ENCODE peak calls at places on chromosomes 1 and 21, in eight cellular contexts. U is neural progenitor cell, F is Panc1, P is mammary epithelial cell, S is AG09319, V is cardiac muscle cell, D is prostate gland, A is endothelial cell. X is an unnamed sample.

GRCh38 chr1:216168481-216169005 is 254.7 kb downstream of the USH2A start:
- DNase-seq in V (no peak), A (no peak), P (no peak), U (no peak), D (no peak), S (no peak), F (no peak), X (no peak)

GRCh38 chr1:202288177-202288576 is 53.6 kb downstream of the UBE2T start:
- DNase-seq in A (no peak), F (no peak), U (no peak), V (no peak), P (no peak), D (no peak), S (no peak), X (no peak)

GRCh38 chr21:20086508-20086907 is 911.7 kb upstream of the NCAM2 start:
- DNase-seq in S (no peak), U (no peak), V (no peak), F (no peak), A (no peak), D (no peak), P (no peak), X (no peak)

GRCh38 chr1:62311473-62311943 is 7.7 kb downstream of the KANK4 start:
- DNase-seq in S (no peak), V (no peak), F (no peak), D (no peak), U (peak), P (no peak), A (no peak), X (peak)

GRCh38 chr1:16677552-16678423 is 11.0 kb upstream of the RNU1-3 start:
- DNase-seq in F (peak), D (no peak), S (peak), U (peak), A (peak), P (peak), V (peak), X (no peak)

GRCh38 chr1:192877283-192877886 is 68.5 kb downstream of the RGS2 start:
- DNase-seq in A (no peak), D (no peak), P (peak), S (no peak), V (peak), U (no peak), F (no peak), X (no peak)

GRCh38 chr1:17878837-17879236 is 123.7 kb downstream of the ACTL8 start:
- DNase-seq in A (no peak), F (no peak), U (no peak), P (peak), V (peak), S (no peak), D (no peak), X (no peak)

GRCh38 chr1:238985312-238985711 is 401.1 kb upstream of the CHRM3 start:
- DNase-seq in V (no peak), S (no peak), U (no peak), P (peak), F (no peak), A (no peak), D (no peak), X (no peak)

GRCh38 chr1:161743231-161743630 is 6.4 kb upstream of the DUSP12 start:
- DNase-seq in P (no peak), U (no peak), D (no peak), F (no peak), V (peak), S (no peak), A (no peak), X (no peak)

GRCh38 chr1:9615316-9616063 is 26.8 kb downstream of the TMEM201 start:
- DNase-seq in U (peak), F (peak), A (peak), V (peak), D (no peak), P (peak), S (no peak), X (no peak)

GRCh38 chr1:31412205-31412604 is 808 bp upstream of the SERINC2 start:
- DNase-seq in U (no peak), F (no peak), D (no peak), A (no peak), V (no peak), S (no peak), P (no peak), X (no peak)

GRCh38 chr1:61842863-61843514 is 100.7 kb downstream of the PATJ start:
- DNase-seq in U (peak), V (peak), S (no peak), A (peak), F (no peak), P (peak), D (peak), X (no peak)

GRCh38 chr1:115166531-115167091 is 77.3 kb upstream of the TSPAN2 start:
- DNase-seq in V (peak), D (no peak), P (peak), F (no peak), S (no peak), A (no peak), U (no peak), X (no peak)

GRCh38 chr1:244839656-244840055 is 4.2 kb downstream of the COX20 start:
- DNase-seq in V (no peak), U (no peak), P (no peak), D (no peak), F (no peak), A (no peak), S (no peak), X (no peak)

GRCh38 chr21:15549671-15550070 is 180.1 kb upstream of the USP25 start:
- DNase-seq in D (no peak), S (no peak), U (no peak), V (peak), F (no peak), P (no peak), A (no peak), X (no peak)

GRCh38 chr1:94739521-94740061 is 80.6 kb upstream of the SLC44A3 start:
- DNase-seq in V (peak), U (no peak), P (peak), D (no peak), A (no peak), F (no peak), S (no peak), X (no peak)

GRCh38 chr1:167469280-167469965 is 48.9 kb downstream of the CD247 start:
- DNase-seq in P (no peak), F (no peak), A (no peak), U (no peak), S (no peak), D (no peak), V (no peak), X (no peak)

GRCh38 chr1:188615321-188615720 is 1786.6 kb downstream of the PLA2G4A start:
- DNase-seq in A (no peak), U (no peak), S (no peak), P (no peak), D (no peak), V (no peak), F (no peak), X (no peak)

GRCh38 chr1:234188454-234188792 is 184.8 kb upstream of the COA6 start:
- DNase-seq in F (no peak), U (peak), A (peak), V (no peak), P (peak), D (no peak), S (no peak), X (no peak)

GRCh38 chr21:25953659-25954058 is 216.9 kb downstream of the APP start:
- DNase-seq in V (no peak), S (no peak), A (no peak), F (no peak), D (no peak), P (no peak), U (no peak), X (no peak)

GRCh38 chr21:45074818-45075605 is 632 bp downstream of the ADARB1 start:
- DNase-seq in D (no peak), P (peak), A (peak), F (no peak), S (no peak), U (peak), V (peak), X (no peak)

GRCh38 chr1:207823880-207824566 is 72.2 kb downstream of the CD46 start:
- DNase-seq in P (peak), D (peak), A (peak), F (no peak), S (peak), V (peak), U (peak), X (no peak)

GRCh38 chr1:153742411-153743142 is 14.7 kb downstream of the INTS3 start:
- DNase-seq in A (no peak), D (no peak), V (peak), F (no peak), P (no peak), S (no peak), U (no peak), X (no peak)

GRCh38 chr1:196034080-196034706 is 574.0 kb downstream of the KCNT2 start:
- DNase-seq in A (no peak), S (no peak), P (no peak), V (no peak), F (no peak), U (peak), D (no peak), X (no peak)

GRCh38 chr1:209567788-209568187 is 15.7 kb upstream of the CAMK1G start:
- DNase-seq in U (no peak), S (no peak), P (peak), A (no peak), D (no peak), F (no peak), V (peak), X (no peak)

GRCh38 chr1:173353346-173353745 is 123.8 kb upstream of the PRDX6 start:
- DNase-seq in F (no peak), S (no peak), A (no peak), V (peak), D (no peak), U (no peak), P (no peak), X (no peak)

GRCh38 chr1:2494323-2494693 is 18.2 kb downstream of the PLCH2 start:
- DNase-seq in V (peak), U (no peak), D (peak), F (peak), S (no peak), P (peak), A (no peak), X (no peak)

GRCh38 chr1:82226198-82226505 is 425.4 kb downstream of the ADGRL2 start:
- DNase-seq in U (no peak), S (no peak), F (no peak), P (peak), D (peak), V (peak), A (no peak), X (no peak)

GRCh38 chr1:218350909-218351616 is 5.9 kb downstream of the TGFB2 start:
- DNase-seq in V (peak), S (no peak), U (no peak), F (no peak), D (no peak), A (no peak), P (peak), X (no peak)

GRCh38 chr1:46575778-46576177 is 24.3 kb upstream of the KNCN start:
- DNase-seq in V (no peak), F (no peak), A (no peak), S (no peak), D (no peak), U (peak), P (no peak), X (no peak)

GRCh38 chr1:6832789-6833188 is 47.5 kb downstream of the CAMTA1 start:
- DNase-seq in P (no peak), F (no peak), D (no peak), S (no peak), A (no peak), V (no peak), U (no peak), X (no peak)

GRCh38 chr1:6393400-6394187 is at the start of gene ACOT7:
- DNase-seq in F (no peak), V (peak), P (peak), D (peak), A (peak), S (peak), U (peak), X (peak)

GRCh38 chr1:78303620-78304019 is 187.2 kb upstream of the PTGFR start:
- DNase-seq in F (no peak), A (no peak), S (peak), P (peak), U (no peak), D (no peak), V (peak), X (no peak)

GRCh38 chr1:113783254-113784103 is 24.2 kb upstream of the PHTF1 start:
- DNase-seq in U (no peak), P (peak), D (no peak), S (no peak), A (no peak), V (peak), F (no peak), X (no peak)

GRCh38 chr1:89822999-89823628 is 2.3 kb downstream of the LRRC8D start:
- DNase-seq in U (no peak), A (no peak), P (no peak), D (no peak), V (peak), S (peak), F (no peak), X (no peak)

GRCh38 chr1:89820423-89821321 is at the start of gene LRRC8D:
- DNase-seq in F (no peak), U (peak), S (peak), V (peak), D (peak), A (peak), P (peak), X (peak)

GRCh38 chr1:89822109-89822962 is 1.5 kb downstream of the LRRC8D start:
- DNase-seq in S (no peak), A (no peak), U (peak), D (no peak), V (no peak), P (no peak), F (no peak), X (no peak)

GRCh38 chr1:89823679-89824292 is 3.0 kb downstream of the LRRC8D start:
- DNase-seq in A (no peak), D (no peak), V (peak), F (no peak), P (no peak), U (no peak), S (no peak), X (no peak)

DNA sequence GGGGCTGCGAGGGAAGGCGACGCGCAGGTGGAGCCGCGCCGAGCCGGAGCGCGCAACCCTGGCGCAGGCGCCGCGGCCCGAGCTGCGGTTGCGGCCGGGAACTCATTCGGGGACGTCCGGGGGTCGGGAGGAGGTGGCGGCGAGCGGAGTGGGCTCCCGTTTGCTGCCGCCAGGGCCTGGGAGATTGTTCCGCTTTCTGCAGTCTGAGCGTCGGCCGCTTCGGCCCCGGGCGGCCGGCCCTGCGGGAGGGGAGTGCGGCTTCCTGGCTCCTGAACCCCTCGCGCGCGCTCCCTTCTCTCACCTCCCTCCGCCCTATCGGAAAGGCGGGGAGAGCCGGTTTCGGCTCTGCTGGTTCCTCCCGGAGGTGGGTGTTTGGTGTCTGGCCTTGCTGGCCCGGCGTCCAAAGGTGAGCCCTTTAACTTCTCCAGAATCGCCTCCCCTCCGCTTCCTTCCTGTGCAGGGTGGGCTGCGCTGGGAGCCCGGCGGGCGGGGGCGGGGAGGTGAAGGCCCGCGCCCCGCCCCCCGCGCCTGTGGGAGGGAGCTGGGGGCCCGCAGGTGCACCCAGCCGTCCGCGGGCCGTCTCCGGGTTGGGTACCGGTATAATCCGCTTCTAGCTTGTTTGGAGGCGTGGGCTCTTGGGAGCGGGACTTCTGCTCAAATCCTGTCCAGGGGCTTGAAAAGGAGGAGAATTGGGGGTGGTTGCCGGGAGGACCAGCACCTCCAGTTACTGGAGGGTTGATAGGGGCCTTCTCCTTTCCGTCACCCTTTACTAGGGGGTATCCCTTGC is 683 bp downstream of the LRRC8D start:
- DNase-seq in V (peak), S (no peak), U (peak), F (no peak), D (peak), A (peak), P (peak), X (no peak)
- TF ChIP-seq CTCF in V (no peak), S (no peak), U (peak), F (no peak), D (no peak), A (no peak), P (no peak), X (no peak)

GRCh38 chr1:63622847-63623566 is 29.8 kb downstream of the PGM1 start:
- DNase-seq in F (no peak), P (no peak), A (no peak), D (no peak), S (no peak), U (peak), V (no peak), X (no peak)

GRCh38 chr1:63626222-63626621 is 33.0 kb downstream of the PGM1 start:
- DNase-seq in P (no peak), F (no peak), U (no peak), A (no peak), S (no peak), D (no peak), V (peak), X (no peak)

GRCh38 chr1:63621698-63622097 is 28.5 kb downstream of the PGM1 start:
- DNase-seq in D (peak), P (no peak), A (no peak), V (peak), S (no peak), U (no peak), F (no peak), X (no peak)

GRCh38 chr1:63623952-63624351 is 30.7 kb downstream of the PGM1 start:
- DNase-seq in U (peak), V (no peak), A (no peak), P (no peak), D (no peak), S (no peak), F (no peak), X (no peak)

DNA sequence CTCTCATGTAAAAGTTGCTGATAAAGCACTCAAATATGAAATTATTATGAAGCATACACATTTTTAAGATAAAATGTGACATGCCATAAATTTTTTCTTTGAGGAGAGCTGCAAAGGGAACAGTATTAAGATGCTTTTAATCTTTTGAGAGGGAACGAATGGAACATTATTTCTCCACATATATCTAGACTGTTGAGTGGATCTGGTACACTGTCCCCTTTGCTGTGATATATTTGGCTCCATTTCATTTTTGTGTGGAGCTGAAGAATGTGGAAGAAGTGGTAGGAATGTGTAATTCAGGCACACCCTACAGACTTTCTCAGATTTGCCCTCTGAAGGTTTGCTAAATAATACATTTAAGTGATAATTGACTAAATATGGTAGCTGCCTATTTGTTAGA is 31.7 kb downstream of the PGM1 start:
- DNase-seq in U (no peak), V (peak), A (no peak), D (no peak), F (no peak), P (no peak), S (no peak), X (no peak)
- TF ChIP-seq CTCF in U (no peak), V (peak), A (no peak), D (no peak), F (no peak), P (peak), S (peak), X (no peak)

DNA sequence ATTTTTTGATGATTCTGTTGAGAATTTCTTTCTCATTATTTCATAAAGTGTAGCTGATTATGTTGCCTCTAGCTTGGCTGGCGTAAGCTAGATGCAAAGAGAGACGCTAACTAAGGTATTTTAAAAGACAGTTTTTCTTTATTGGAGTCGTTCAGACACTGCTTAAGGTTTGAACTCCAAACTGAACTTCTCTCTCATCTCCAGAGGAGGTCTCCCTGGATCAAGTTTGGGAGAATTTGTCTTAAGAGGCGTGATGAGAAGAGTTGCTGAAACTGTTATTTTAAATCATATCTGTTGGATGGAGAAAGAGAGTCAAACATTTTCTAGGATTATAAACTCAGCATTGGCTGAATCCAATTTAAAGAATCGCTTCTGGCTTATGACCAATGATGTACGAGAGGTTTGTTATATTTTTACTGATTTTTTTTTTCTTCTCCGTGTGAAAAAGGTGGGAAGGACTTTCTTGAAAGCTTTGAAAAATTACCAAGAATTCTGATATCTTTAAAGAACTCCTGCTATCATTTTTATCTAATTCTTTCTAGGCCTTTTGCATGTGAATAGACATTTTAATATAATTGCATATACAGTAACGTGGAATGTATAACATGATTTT is 34.0 kb downstream of the MAP3K7CL start:
- DNase-seq in F (no peak), D (no peak), V (peak), P (peak), A (no peak), U (peak), S (peak), X (peak)
- TF ChIP-seq CTCF in F (peak), D (peak), V (peak), P (peak), A (no peak), U (peak), S (peak), X (peak)

GRCh38 chr1:84944767-84945486 is 51.9 kb upstream of the LPAR3 start:
- DNase-seq in D (peak), V (peak), S (peak), F (peak), P (peak), U (peak), A (peak), X (no peak)
- TF ChIP-seq CTCF in D (peak), V (peak), S (peak), F (peak), P (peak), U (peak), A (peak), X (peak)

GRCh38 chr1:156090822-156091188 is 8.5 kb upstream of the MEX3A start:
- DNase-seq in A (peak), D (peak), F (no peak), V (peak), S (no peak), P (peak), U (peak), X (peak)
- TF ChIP-seq CTCF in A (peak), D (peak), F (peak), V (peak), S (peak), P (peak), U (peak), X (peak)

GRCh38 chr1:110209715-110210603 is at the start of gene KCNC4:
- DNase-seq in S (peak), P (peak), D (peak), A (peak), V (peak), F (no peak), U (peak), X (peak)
- TF ChIP-seq CTCF in S (no peak), P (no peak), D (no peak), A (peak), V (no peak), F (no peak), U (no peak), X (no peak)

GRCh38 chr1:109075531-109076490 is at the start of gene TAF13:
- DNase-seq in A (peak), S (peak), U (peak), F (peak), D (peak), V (peak), P (peak), X (peak)
- TF ChIP-seq CTCF in A (no peak), S (peak), U (peak), F (no peak), D (peak), V (peak), P (no peak), X (no peak)

GRCh38 chr1:204079608-204079999 is 6.7 kb downstream of the SOX13 start:
- DNase-seq in A (no peak), V (no peak), P (no peak), U (no peak), S (no peak), F (no peak), D (no peak), X (no peak)

GRCh38 chr1:204081791-204082513 is 9.0 kb downstream of the SOX13 start:
- DNase-seq in A (no peak), S (no peak), P (no peak), F (no peak), V (no peak), D (no peak), U (no peak), X (no peak)

GRCh38 chr1:204081156-204081790 is 8.4 kb downstream of the SOX13 start:
- DNase-seq in A (no peak), P (no peak), D (no peak), S (no peak), U (no peak), V (no peak), F (no peak), X (no peak)

GRCh38 chr1:204077979-204078696 is 5.2 kb downstream of the SOX13 start:
- DNase-seq in S (no peak), V (peak), A (peak), F (no peak), U (peak), P (peak), D (peak), X (no peak)

GRCh38 chr1:204080163-204080903 is 7.4 kb downstream of the SOX13 start:
- DNase-seq in F (no peak), A (no peak), U (peak), S (no peak), P (peak), D (peak), V (peak), X (peak)
- TF ChIP-seq CTCF in F (no peak), A (no peak), U (no peak), S (no peak), P (no peak), D (peak), V (no peak), X (no peak)

X was measured in D721Med.